ENCODE peak calls at places on chromosomes 2 and 18, in eight cellular contexts. One of them, this sample, is unnamed.

GRCh38 chr2:120867290-120868231 is 131.9 kb downstream of the GLI2 start:
- DNase-seq in body of pancreas: peak; percentile 58
- DNase-seq in kidney epithelial cell: no peak
- DNase-seq in BE2C: no peak
- DNase-seq in Daoy: peak; percentile 86
- DNase-seq in CD14-positive monocyte: no peak
- DNase-seq in lower lobe of right lung: peak; percentile 77
- DNase-seq in anterior cingulate cortex: peak; percentile 52
- DNase-seq in this sample: peak; percentile 62

GRCh38 chr2:188984680-188985079 is 10.5 kb downstream of the COL3A1 start:
- DNase-seq in body of pancreas: no peak
- DNase-seq in kidney epithelial cell: no peak
- DNase-seq in BE2C: no peak
- DNase-seq in Daoy: peak; percentile 25
- DNase-seq in CD14-positive monocyte: no peak
- DNase-seq in lower lobe of right lung: no peak
- DNase-seq in anterior cingulate cortex: no peak
- DNase-seq in this sample: no peak

GRCh38 chr18:58004317-58004716 is 39.7 kb upstream of the NEDD4L start:
- DNase-seq in body of pancreas: no peak
- DNase-seq in kidney epithelial cell: peak; percentile 49
- DNase-seq in BE2C: no peak
- DNase-seq in Daoy: peak; percentile 38
- DNase-seq in CD14-positive monocyte: no peak
- DNase-seq in lower lobe of right lung: no peak
- DNase-seq in anterior cingulate cortex: no peak
- DNase-seq in this sample: no peak

GRCh38 chr2:225010804-225011203 is 31.5 kb downstream of the DOCK10 start:
- DNase-seq in body of pancreas: no peak
- DNase-seq in kidney epithelial cell: peak; percentile 47
- DNase-seq in BE2C: no peak
- DNase-seq in Daoy: peak; percentile 50
- DNase-seq in CD14-positive monocyte: no peak
- DNase-seq in lower lobe of right lung: no peak
- DNase-seq in anterior cingulate cortex: no peak
- DNase-seq in this sample: no peak

GRCh38 chr2:132915812-132916211 is 245.8 kb upstream of the LYPD1 start:
- DNase-seq in body of pancreas: no peak
- DNase-seq in kidney epithelial cell: no peak
- DNase-seq in BE2C: no peak
- DNase-seq in Daoy: no peak
- DNase-seq in CD14-positive monocyte: no peak
- DNase-seq in lower lobe of right lung: no peak
- DNase-seq in anterior cingulate cortex: no peak
- DNase-seq in this sample: no peak

GRCh38 chr2:223674998-223675609 is 72.9 kb upstream of the SCG2 start:
- DNase-seq in body of pancreas: peak; percentile 39
- DNase-seq in kidney epithelial cell: no peak
- DNase-seq in BE2C: peak; percentile 49
- DNase-seq in Daoy: peak; percentile 27
- DNase-seq in CD14-positive monocyte: no peak
- DNase-seq in lower lobe of right lung: no peak
- DNase-seq in anterior cingulate cortex: no peak
- DNase-seq in this sample: no peak

GRCh38 chr2:234091883-234092282 is 41.4 kb downstream of the SPP2 start:
- DNase-seq in body of pancreas: no peak
- DNase-seq in kidney epithelial cell: no peak
- DNase-seq in BE2C: no peak
- DNase-seq in Daoy: peak; percentile 29
- DNase-seq in CD14-positive monocyte: no peak
- DNase-seq in lower lobe of right lung: no peak
- DNase-seq in anterior cingulate cortex: no peak
- DNase-seq in this sample: no peak

GRCh38 chr2:232292395-232293154 is 86.0 kb upstream of the ALPP start:
- DNase-seq in body of pancreas: peak; percentile 70
- DNase-seq in kidney epithelial cell: no peak
- DNase-seq in BE2C: peak; percentile 66
- DNase-seq in Daoy: peak; percentile 57
- DNase-seq in CD14-positive monocyte: peak; percentile 65
- DNase-seq in lower lobe of right lung: peak; percentile 60
- DNase-seq in anterior cingulate cortex: no peak
- DNase-seq in this sample: no peak

GRCh38 chr2:21326152-21326551 is 202.4 kb downstream of the TDRD15 start:
- DNase-seq in body of pancreas: no peak
- DNase-seq in kidney epithelial cell: no peak
- DNase-seq in BE2C: no peak
- DNase-seq in Daoy: no peak
- DNase-seq in CD14-positive monocyte: no peak
- DNase-seq in lower lobe of right lung: no peak
- DNase-seq in anterior cingulate cortex: no peak
- DNase-seq in this sample: no peak

GRCh38 chr18:74217476-74218143 is 69.3 kb downstream of the TIMM21 start:
- DNase-seq in body of pancreas: peak; percentile 83
- DNase-seq in kidney epithelial cell: no peak
- DNase-seq in BE2C: no peak
- DNase-seq in Daoy: no peak
- DNase-seq in CD14-positive monocyte: no peak
- DNase-seq in lower lobe of right lung: peak; percentile 64
- DNase-seq in anterior cingulate cortex: no peak
- DNase-seq in this sample: no peak

GRCh38 chr2:81550277-81550676 is 1245.7 kb upstream of the LRRTM1 start:
- DNase-seq in body of pancreas: no peak
- DNase-seq in kidney epithelial cell: no peak
- DNase-seq in BE2C: no peak
- DNase-seq in Daoy: no peak
- DNase-seq in CD14-positive monocyte: no peak
- DNase-seq in lower lobe of right lung: no peak
- DNase-seq in anterior cingulate cortex: no peak
- DNase-seq in this sample: no peak

GRCh38 chr2:144886847-144887246 is 366.9 kb upstream of the ZEB2 start:
- DNase-seq in body of pancreas: peak; percentile 19
- DNase-seq in kidney epithelial cell: no peak
- DNase-seq in BE2C: no peak
- DNase-seq in Daoy: no peak
- DNase-seq in CD14-positive monocyte: no peak
- DNase-seq in lower lobe of right lung: no peak
- DNase-seq in anterior cingulate cortex: no peak
- DNase-seq in this sample: peak; percentile 22

GRCh38 chr18:9323750-9324445 is 10.7 kb upstream of the TWSG1 start:
- DNase-seq in body of pancreas: peak; percentile 11
- DNase-seq in kidney epithelial cell: no peak
- DNase-seq in BE2C: no peak
- DNase-seq in Daoy: no peak
- DNase-seq in CD14-positive monocyte: no peak
- DNase-seq in lower lobe of right lung: no peak
- DNase-seq in anterior cingulate cortex: no peak
- DNase-seq in this sample: no peak

GRCh38 chr2:53535234-53535867 is 232.3 kb upstream of the CHAC2 start:
- DNase-seq in body of pancreas: no peak
- DNase-seq in kidney epithelial cell: no peak
- DNase-seq in BE2C: no peak
- DNase-seq in Daoy: no peak
- DNase-seq in CD14-positive monocyte: no peak
- DNase-seq in lower lobe of right lung: no peak
- DNase-seq in anterior cingulate cortex: no peak
- DNase-seq in this sample: no peak

GRCh38 chr2:20106746-20107145 is 55.3 kb upstream of the LAPTM4A start:
- DNase-seq in body of pancreas: peak; percentile 67
- DNase-seq in kidney epithelial cell: no peak
- DNase-seq in BE2C: peak; percentile 87
- DNase-seq in Daoy: no peak
- DNase-seq in CD14-positive monocyte: no peak
- DNase-seq in lower lobe of right lung: peak; percentile 68
- DNase-seq in anterior cingulate cortex: no peak
- DNase-seq in this sample: no peak

GRCh38 chr2:50535971-50536759 is 495.8 kb downstream of the NRXN1 start:
- DNase-seq in body of pancreas: peak; percentile 14
- DNase-seq in kidney epithelial cell: no peak
- DNase-seq in BE2C: peak; percentile 10
- DNase-seq in Daoy: no peak
- DNase-seq in CD14-positive monocyte: no peak
- DNase-seq in lower lobe of right lung: no peak
- DNase-seq in anterior cingulate cortex: no peak
- DNase-seq in this sample: no peak

GRCh38 chr2:235085476-235085875 is 133.7 kb downstream of the SH3BP4 start:
- DNase-seq in body of pancreas: no peak
- DNase-seq in kidney epithelial cell: no peak
- DNase-seq in BE2C: no peak
- DNase-seq in Daoy: no peak
- DNase-seq in CD14-positive monocyte: no peak
- DNase-seq in lower lobe of right lung: no peak
- DNase-seq in anterior cingulate cortex: no peak
- DNase-seq in this sample: no peak

GRCh38 chr2:48932667-48933066 is 177.1 kb upstream of the LHCGR start:
- DNase-seq in body of pancreas: no peak
- DNase-seq in kidney epithelial cell: no peak
- DNase-seq in BE2C: no peak
- DNase-seq in Daoy: no peak
- DNase-seq in CD14-positive monocyte: no peak
- DNase-seq in lower lobe of right lung: no peak
- DNase-seq in anterior cingulate cortex: no peak
- DNase-seq in this sample: no peak

GRCh38 chr2:7057865-7058400 is 140.7 kb downstream of the RNF144A start:
- DNase-seq in body of pancreas: no peak
- DNase-seq in kidney epithelial cell: no peak
- DNase-seq in BE2C: no peak
- DNase-seq in Daoy: no peak
- DNase-seq in CD14-positive monocyte: no peak
- DNase-seq in lower lobe of right lung: no peak
- DNase-seq in anterior cingulate cortex: no peak
- DNase-seq in this sample: no peak